ENCODE peak calls at places on chromosomes 16 and 17, in four cellular contexts. Q is A673, K is fibroblast of lung, D is AG09319. J is an unnamed sample.
A peak's percentile ranks its signal among the peaks of the same experiment; 100 is the strongest.

GRCh38 chr16:84913315-84913714 is 93.5 kb downstream of the CRISPLD2 start:
- DNase-seq in Q (no peak), K (no peak), D (no peak), J (no peak)

GRCh38 chr17:57468932-57469775 is 212.8 kb downstream of the MSI2 start:
- DNase-seq in D (no peak), K (no peak), Q (no peak), J (no peak)

GRCh38 chr17:8126306-8127066 is 2.6 kb upstream of the HES7 start:
- DNase-seq in K (peak; percentile 61), Q (peak; percentile 74), D (no peak), J (peak; percentile 63)

GRCh38 chr16:50025544-50025931 is 513 bp downstream of the CNEP1R1 start:
- DNase-seq in Q (peak; percentile 36), K (no peak), D (no peak), J (peak; percentile 24)

GRCh38 chr17:50199651-50200446 is 1.6 kb downstream of the COL1A1 start:
- DNase-seq in K (peak; percentile 99), Q (peak; percentile 94), D (peak; percentile 93), J (peak; percentile 97)

GRCh38 chr17:61368832-61369468 is 30.7 kb upstream of the TBX2 start:
- DNase-seq in K (no peak), Q (no peak), D (no peak), J (no peak)

GRCh38 chr16:71956500-71956899 is 43.7 kb downstream of the PKD1L3 start:
- DNase-seq in D (no peak), K (peak; percentile 5), Q (peak; percentile 27), J (peak; percentile 3)

GRCh38 chr16:11672206-11673090 is 4.2 kb downstream of the SNN start:
- DNase-seq in D (no peak), Q (no peak), K (no peak), J (no peak)

GRCh38 chr16:75096730-75097129 is 19.9 kb downstream of the LDHD start:
- DNase-seq in D (no peak), Q (no peak), K (no peak), J (no peak)

GRCh38 chr17:37770631-37771518 is 26.0 kb upstream of the HNF1B start:
- DNase-seq in D (peak; percentile 15), Q (peak; percentile 50), K (peak; percentile 63), J (peak; percentile 57)

GRCh38 chr16:14562691-14563491 is 67.2 kb downstream of the PARN start:
- DNase-seq in D (no peak), Q (peak; percentile 15), K (peak; percentile 43), J (peak; percentile 68)

GRCh38 chr17:58324409-58325288 is 3.9 kb downstream of the TSPOAP1 start:
- DNase-seq in K (no peak), D (no peak), Q (peak; percentile 35), J (peak; percentile 10)

GRCh38 chr16:66188786-66189725 is 177.4 kb upstream of the CDH5 start:
- DNase-seq in D (peak; percentile 32), K (peak; percentile 92), Q (no peak), J (peak; percentile 39)

GRCh38 chr17:48057626-48058025 is 9.5 kb downstream of the NFE2L1 start:
- DNase-seq in Q (no peak), K (no peak), D (no peak), J (no peak)

GRCh38 chr17:44348234-44348987 is 3.3 kb downstream of the GRN start:
- DNase-seq in K (no peak), D (no peak), Q (no peak), J (no peak)

GRCh38 chr17:57939797-57940196 is 15.4 kb downstream of the CUEDC1 start:
- DNase-seq in Q (no peak), K (no peak), D (no peak), J (no peak)

GRCh38 chr17:7912927-7913524 is 3.1 kb downstream of the RNF227 start:
- DNase-seq in K (peak; percentile 86), D (peak; percentile 56), Q (peak; percentile 75), J (peak; percentile 83)

GRCh38 chr16:63806794-63807506 is 1314.9 kb downstream of the CDH11 start:
- DNase-seq in K (no peak), Q (no peak), D (no peak), J (no peak)

GRCh38 chr16:30351586-30352419 is 3.3 kb downstream of the CD2BP2 start:
- DNase-seq in D (peak; percentile 84), K (peak; percentile 96), Q (no peak), J (peak; percentile 68)

GRCh38 chr16:83937267-83937666 is 15.8 kb upstream of the OSGIN1 start:
- DNase-seq in D (no peak), Q (no peak), K (no peak), J (no peak)

GRCh38 chr17:70181376-70181775 is 12.0 kb downstream of the KCNJ2 start:
- DNase-seq in Q (no peak), K (no peak), D (no peak), J (no peak)

GRCh38 chr17:8698142-8699050 is 46.2 kb downstream of the CCDC42 start:
- DNase-seq in K (peak; percentile 68), D (no peak), Q (peak; percentile 61), J (peak; percentile 59)

GRCh38 chr16:48963901-48964615 is 317.6 kb downstream of the CBLN1 start:
- DNase-seq in D (peak; percentile 19), K (peak; percentile 78), Q (no peak), J (peak; percentile 58)

DNA sequence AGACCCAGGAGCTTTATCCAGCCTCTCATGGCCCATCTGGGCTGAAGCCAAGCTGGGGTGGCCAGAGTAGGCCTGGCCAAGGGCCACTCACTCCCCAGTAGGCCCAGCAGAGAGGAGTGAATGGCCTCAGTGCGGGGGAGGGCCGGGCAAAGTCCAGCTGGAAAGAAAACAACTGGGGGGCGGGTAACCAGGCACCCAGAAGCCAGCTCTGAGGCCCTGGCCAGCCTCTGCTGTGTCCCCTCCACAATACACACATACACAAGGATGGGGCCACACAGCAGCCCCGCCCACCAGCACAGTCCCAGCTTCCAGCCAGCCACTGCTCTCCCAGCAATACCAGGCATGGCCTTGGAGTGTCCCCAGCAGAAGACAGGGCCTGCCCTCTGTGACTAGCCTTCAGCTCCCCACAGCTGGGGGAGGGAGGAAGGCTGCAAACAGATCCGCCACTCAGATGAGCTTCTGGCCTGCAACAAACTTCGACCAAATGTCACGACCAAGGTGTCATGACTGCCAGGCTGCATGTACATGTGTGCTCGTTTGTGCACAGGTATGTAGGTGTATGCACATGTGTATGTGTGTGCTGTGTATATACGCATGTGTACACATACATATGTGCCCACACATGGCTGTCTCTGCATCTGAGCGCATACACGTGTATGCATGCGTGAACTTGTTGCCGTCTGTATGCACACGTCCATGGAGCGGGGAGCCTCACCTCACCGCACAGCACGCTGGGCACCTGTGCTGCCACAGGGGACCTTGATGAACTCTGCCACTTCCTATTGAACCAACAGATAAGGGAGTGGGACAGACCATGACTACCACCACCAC is 5.0 kb downstream of the CARHSP1 start:
- DNase-seq in K (no peak), D (no peak), Q (no peak), J (no peak)
- TF ChIP-seq CTCF in K (no peak), D (no peak), Q (no peak), J (no peak)

DNA sequence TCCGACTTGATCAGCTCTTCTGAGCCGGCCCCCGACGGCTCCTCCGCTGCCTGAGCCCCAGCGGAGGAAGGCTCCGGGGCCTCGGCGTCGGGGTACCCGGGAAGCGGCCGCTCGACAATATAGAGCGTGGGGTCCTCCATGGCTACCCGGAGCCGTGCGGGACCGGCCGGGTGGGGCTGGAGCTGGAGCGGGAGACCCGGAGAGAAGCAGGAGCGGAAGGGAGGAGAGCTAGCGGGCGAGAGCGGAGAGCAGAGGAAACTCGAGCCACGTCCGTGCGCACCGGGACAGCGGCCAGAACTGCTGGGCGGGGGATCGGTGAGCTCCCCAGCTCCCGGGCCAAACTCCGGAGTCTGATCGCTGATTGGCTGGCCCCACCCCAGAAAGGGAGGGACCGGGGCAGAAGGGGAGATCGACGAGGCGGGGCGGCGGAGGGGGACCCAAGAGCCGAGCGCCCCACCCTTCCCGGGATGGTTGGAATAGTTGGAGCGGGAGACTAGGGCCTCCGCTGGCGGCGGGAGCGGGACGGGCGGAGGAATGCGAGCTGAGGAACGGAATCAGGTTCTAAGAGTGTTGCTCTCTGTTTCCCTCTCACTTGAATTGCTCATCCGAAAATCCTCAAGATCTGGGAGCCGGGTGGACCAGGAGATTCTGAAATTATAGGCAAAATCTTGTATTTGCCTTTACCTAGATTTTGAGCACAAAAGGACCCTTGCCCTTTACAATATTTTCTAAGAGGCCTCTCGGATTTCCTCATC is at the start of gene CAVIN1:
- DNase-seq in K (peak; percentile 98), Q (peak; percentile 87), D (peak; percentile 99), J (peak; percentile 98)
- TF ChIP-seq CTCF in K (no peak), Q (no peak), D (no peak), J (no peak)

GRCh38 chr17:75888484-75888883 is 8.3 kb downstream of the TRIM65 start:
- DNase-seq in K (no peak), D (no peak), Q (no peak), J (no peak)

GRCh38 chr17:75891022-75891604 is 5.6 kb downstream of the TRIM65 start:
- DNase-seq in D (no peak), K (no peak), Q (no peak), J (no peak)

GRCh38 chr17:75891605-75892555 is 4.9 kb downstream of the TRIM65 start:
- DNase-seq in Q (no peak), K (no peak), D (no peak), J (no peak)

GRCh38 chr17:75892556-75893224 is 4.1 kb downstream of the TRIM65 start:
- DNase-seq in Q (no peak), K (no peak), D (no peak), J (no peak)

DNA sequence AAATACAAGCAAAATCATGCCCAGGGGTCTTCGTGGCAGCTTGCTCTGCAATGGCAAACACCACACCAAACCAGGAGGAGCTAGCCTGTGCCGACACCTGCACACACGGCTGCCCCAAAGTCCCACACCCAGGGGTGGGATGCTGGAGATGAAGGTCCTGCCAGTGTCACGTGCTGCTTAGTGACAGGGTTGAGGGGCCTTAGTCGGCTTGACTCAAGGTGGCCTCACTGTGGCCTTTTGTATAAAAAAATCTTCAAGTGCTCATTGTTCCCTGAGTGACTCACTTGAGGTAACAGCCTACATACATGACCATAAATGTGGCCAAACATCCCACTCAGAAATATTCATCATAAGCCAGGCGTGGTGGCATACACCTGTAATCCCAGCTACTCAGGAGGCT is 7.3 kb downstream of the TRIM65 start:
- DNase-seq in D (no peak), K (no peak), Q (no peak), J (no peak)
- TF ChIP-seq CTCF in D (no peak), K (no peak), Q (no peak), J (no peak)

GRCh38 chr16:4158143-4159093 is 42.2 kb upstream of the ADCY9 start:
- DNase-seq in D (no peak), K (no peak), Q (no peak), J (no peak)

GRCh38 chr16:4157376-4157825 is 41.2 kb upstream of the ADCY9 start:
- DNase-seq in Q (no peak), K (no peak), D (no peak), J (no peak)

GRCh38 chr16:4159726-4160125 is 43.5 kb upstream of the ADCY9 start:
- DNase-seq in K (no peak), Q (no peak), D (no peak), J (no peak)

DNA sequence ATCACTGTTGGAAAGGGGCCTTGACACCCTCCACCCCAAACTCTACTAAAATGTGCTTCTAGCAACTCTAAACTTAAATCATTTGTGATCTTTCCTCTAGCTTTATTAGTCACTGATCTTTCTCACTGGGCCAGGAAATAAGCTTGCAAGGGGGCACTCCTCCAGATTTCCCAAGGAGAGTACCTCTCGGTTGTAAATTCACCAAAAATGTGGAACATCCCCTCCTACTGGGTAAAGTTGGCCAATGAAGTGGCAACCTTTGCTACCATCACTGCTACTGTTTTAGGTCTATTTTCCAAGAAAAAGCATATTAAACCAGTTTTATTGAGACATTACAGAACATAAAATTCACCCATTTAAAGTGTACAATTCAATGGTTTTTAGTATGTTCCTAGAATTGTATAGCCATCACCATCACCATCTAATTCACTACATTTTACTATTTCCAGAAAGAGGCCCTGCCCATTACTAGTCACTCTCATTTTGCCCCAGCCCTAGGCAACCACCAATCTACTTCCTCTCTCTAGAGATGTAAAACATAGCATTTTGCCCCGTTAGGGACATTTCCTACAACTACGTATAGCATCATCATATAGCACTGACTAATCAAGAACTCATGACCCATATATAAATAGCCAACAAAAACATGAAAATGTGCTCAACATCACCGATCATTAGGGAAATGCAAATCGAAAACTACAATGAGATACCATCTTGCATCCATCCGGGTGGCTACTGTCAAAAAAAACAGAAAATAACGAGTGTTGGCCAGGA is 44.6 kb upstream of the ADCY9 start:
- DNase-seq in Q (peak; percentile 14), K (no peak), D (no peak), J (peak; percentile 16)
- TF ChIP-seq CTCF in Q (peak; percentile 41), K (no peak), D (no peak), J (peak; percentile 7)

J was measured in fibroblast of villous mesenchyme.